ENCODE peak calls at places on chromosomes 4 and X, in six cellular contexts. N is AG04450, M is mammary epithelial cell, Q is uterus, L is esophagus squamous epithelium, P is foreskin keratinocyte. K is an unnamed sample.

GRCh38 chrX:149877636-149878035 is 3.3 kb upstream of the MAGEA8 start:
- DNase-seq in N (no peak), M (peak), Q (no peak), L (no peak), P (peak), K (no peak)

GRCh38 chr4:172547724-172548123 is 620.9 kb upstream of the GALNT7 start:
- DNase-seq in N (no peak), M (no peak), Q (no peak), L (no peak), P (no peak), K (no peak)

GRCh38 chrX:136589966-136590365 is 58.0 kb downstream of the VGLL1 start:
- DNase-seq in N (no peak), M (peak), Q (no peak), L (no peak), P (no peak), K (no peak)

GRCh38 chr4:38574559-38575333 is 89.3 kb upstream of the KLF3 start:
- DNase-seq in N (no peak), M (no peak), Q (no peak), L (no peak), P (no peak), K (peak)

GRCh38 chr4:76087007-76087769 is 12.7 kb downstream of the ART3 start:
- DNase-seq in N (peak), M (peak), Q (no peak), L (no peak), P (peak), K (peak)

GRCh38 chrX:8981742-8982141 is 52.2 kb downstream of the FAM9B start:
- DNase-seq in N (no peak), M (no peak), Q (no peak), L (no peak), P (no peak), K (no peak)

GRCh38 chr4:124401611-124402010 is 310.9 kb downstream of the ANKRD50 start:
- DNase-seq in N (no peak), M (no peak), Q (no peak), L (no peak), P (no peak), K (no peak)

GRCh38 chr4:81314897-81315470 is 100.0 kb upstream of the PRKG2 start:
- DNase-seq in N (peak), M (peak), Q (no peak), L (no peak), P (no peak), K (no peak)

GRCh38 chr4:174523003-174523693 is 860 bp upstream of the HPGD start:
- DNase-seq in N (no peak), M (no peak), Q (peak), L (no peak), P (no peak), K (no peak)

GRCh38 chrX:117517994-117518393 is 598.6 kb downstream of the KLHL13 start:
- DNase-seq in N (no peak), M (no peak), Q (no peak), L (no peak), P (no peak), K (no peak)

GRCh38 chr4:20598626-20599025 is 101.6 kb upstream of the PACRGL start:
- DNase-seq in N (no peak), M (no peak), Q (no peak), L (no peak), P (no peak), K (no peak)

GRCh38 chrX:68685722-68686683 is 38.5 kb downstream of the STARD8 start:
- DNase-seq in N (peak), M (peak), Q (peak), L (peak), P (no peak), K (no peak)

GRCh38 chr4:156290811-156291210 is 337.1 kb upstream of the CTSO start:
- DNase-seq in N (no peak), M (no peak), Q (no peak), L (no peak), P (no peak), K (no peak)

GRCh38 chr4:88661724-88662123 is 35.9 kb downstream of the NAP1L5 start:
- DNase-seq in N (peak), M (peak), Q (no peak), L (no peak), P (peak), K (no peak)

GRCh38 chrX:132710756-132711155 is 221.9 kb upstream of the MBNL3 start:
- DNase-seq in N (no peak), M (no peak), Q (no peak), L (no peak), P (no peak), K (no peak)

GRCh38 chr4:81621490-81621889 is 149.8 kb upstream of the RASGEF1B start:
- DNase-seq in N (no peak), M (no peak), Q (no peak), L (no peak), P (no peak), K (no peak)

GRCh38 chrX:101230636-101231035 is 11.1 kb downstream of the DRP2 start:
- DNase-seq in N (no peak), M (peak), Q (no peak), L (no peak), P (no peak), K (no peak)

GRCh38 chr4:143728171-143728570 is 27.7 kb upstream of the FREM3 start:
- DNase-seq in N (no peak), M (no peak), Q (no peak), L (no peak), P (no peak), K (no peak)

GRCh38 chr4:156312261-156312847 is 358.7 kb upstream of the CTSO start:
- DNase-seq in N (no peak), M (peak), Q (no peak), L (no peak), P (peak), K (no peak)

GRCh38 chr4:165398570-165398969 is 19.8 kb downstream of the CPE start:
- DNase-seq in N (no peak), M (peak), Q (no peak), L (no peak), P (no peak), K (no peak)

GRCh38 chrX:20517565-20517964 is 250.9 kb upstream of the RPS6KA3 start:
- DNase-seq in N (no peak), M (no peak), Q (no peak), L (no peak), P (no peak), K (no peak)

DNA sequence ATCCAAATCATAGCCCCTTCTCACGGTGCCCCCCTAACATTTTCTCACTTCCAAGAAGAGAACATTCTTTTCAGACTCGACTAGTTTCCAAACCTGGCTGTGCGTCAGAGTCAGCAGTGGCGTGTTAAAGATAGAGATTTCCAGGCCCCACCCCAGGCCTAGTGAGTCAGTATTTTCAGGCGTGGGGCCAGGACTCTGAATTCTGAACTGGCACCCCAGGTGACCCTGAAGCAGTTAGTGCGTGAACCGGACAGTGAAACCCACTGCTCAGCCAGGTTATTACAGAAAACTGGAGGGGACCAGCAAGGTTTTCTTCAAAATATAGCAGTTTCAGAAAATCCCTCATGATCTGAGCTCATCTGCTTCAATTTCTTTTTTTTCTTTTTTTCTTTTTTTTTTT is 35.0 kb upstream of the BCOR start:
- DNase-seq in N (no peak), M (peak), Q (peak), L (no peak), P (peak), K (no peak)
- H3K27ac ChIP-seq in N (peak), M (peak), Q (peak), L (peak), P (peak), K (no peak)

GRCh38 chr4:98833384-98833783 is 95.5 kb downstream of the EIF4E start:
- DNase-seq in N (no peak), M (no peak), Q (no peak), L (no peak), P (no peak), K (no peak)

GRCh38 chr4:98827661-98828060 is 101.3 kb downstream of the EIF4E start:
- DNase-seq in N (no peak), M (no peak), Q (no peak), L (no peak), P (no peak), K (no peak)

DNA sequence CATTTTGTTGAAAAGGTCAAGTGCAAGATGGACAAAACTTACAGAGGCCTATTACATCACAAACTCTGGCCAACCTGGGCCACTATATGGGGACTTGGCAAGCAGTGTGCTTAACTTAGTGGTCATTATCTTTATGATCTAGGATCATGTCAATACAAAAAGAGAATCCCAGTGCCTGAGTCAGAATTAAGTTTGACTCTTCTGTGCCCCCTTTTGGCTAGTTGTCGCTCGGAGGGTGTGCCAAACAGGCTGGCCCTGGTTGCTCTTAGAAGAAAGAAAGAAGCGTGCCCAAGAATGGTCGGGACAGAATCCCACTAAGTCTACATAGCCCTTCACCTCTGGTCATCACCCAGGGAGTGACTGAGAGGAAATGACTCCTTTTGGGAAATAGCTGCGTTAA is 100.1 kb downstream of the EIF4E start:
- DNase-seq in N (no peak), M (peak), Q (no peak), L (no peak), P (peak), K (no peak)
- TF ChIP-seq CTCF in N (peak), M (peak), Q (no peak), L (no peak), P (peak), K (no peak)

DNA sequence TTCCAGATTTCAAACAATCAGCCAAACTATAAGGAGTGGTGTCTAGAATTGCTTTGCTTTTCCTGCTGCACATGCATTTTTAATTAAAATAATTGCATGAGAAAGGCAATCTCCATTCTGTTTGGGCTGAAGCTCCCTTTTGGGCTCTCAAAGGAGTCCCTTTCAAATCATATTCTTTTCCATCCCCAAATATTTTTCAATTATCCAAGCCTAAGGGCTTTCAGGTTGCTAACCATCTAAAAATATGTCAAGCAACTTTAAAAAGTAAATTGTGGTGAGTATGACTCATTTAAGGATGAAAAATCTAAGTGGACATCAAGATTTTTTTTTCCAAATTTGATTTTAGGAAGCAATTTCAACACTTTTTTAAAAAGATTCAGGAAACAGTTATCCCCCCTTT is 28.4 kb downstream of the PIR start:
- DNase-seq in N (no peak), M (no peak), Q (no peak), L (no peak), P (no peak), K (no peak)
- H3K27ac ChIP-seq in N (no peak), M (no peak), Q (no peak), L (no peak), P (no peak), K (no peak)

DNA sequence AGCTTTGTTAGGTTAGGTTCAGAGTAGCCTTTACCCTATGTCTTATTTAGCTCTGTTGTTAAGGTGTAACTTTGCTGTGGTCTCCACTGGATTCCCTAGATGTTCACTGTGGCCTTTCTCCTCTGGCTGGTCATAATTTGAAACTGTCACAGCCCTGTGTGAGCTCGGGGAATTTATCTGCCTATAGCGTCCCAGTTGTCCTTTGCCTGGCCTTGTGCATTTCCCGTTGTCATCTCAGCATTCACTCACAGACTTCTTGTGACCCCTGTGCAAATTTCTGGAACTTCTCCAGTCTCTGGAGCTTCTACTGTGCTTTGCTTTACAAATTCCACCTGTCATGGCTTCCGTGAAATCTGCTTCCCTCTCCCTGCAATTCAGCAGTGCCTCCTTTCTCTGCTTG is 106.6 kb downstream of the WWC2 start:
- DNase-seq in N (no peak), M (no peak), Q (no peak), L (no peak), P (no peak), K (no peak)
- TF ChIP-seq CTCF in N (no peak), M (no peak), Q (no peak), L (no peak), P (no peak), K (no peak)

GRCh38 chr4:169266661-169267060 is 4.1 kb downstream of the SH3RF1 start:
- DNase-seq in N (no peak), M (no peak), Q (no peak), L (no peak), P (no peak), K (no peak)

GRCh38 chr4:169268951-169269781 is 1.6 kb downstream of the SH3RF1 start:
- DNase-seq in N (peak), M (peak), Q (no peak), L (no peak), P (peak), K (no peak)

GRCh38 chr4:169263791-169264392 is 6.9 kb downstream of the SH3RF1 start:
- DNase-seq in N (no peak), M (no peak), Q (no peak), L (no peak), P (no peak), K (no peak)

GRCh38 chr4:169266081-169266480 is 4.7 kb downstream of the SH3RF1 start:
- DNase-seq in N (no peak), M (no peak), Q (no peak), L (no peak), P (no peak), K (no peak)

DNA sequence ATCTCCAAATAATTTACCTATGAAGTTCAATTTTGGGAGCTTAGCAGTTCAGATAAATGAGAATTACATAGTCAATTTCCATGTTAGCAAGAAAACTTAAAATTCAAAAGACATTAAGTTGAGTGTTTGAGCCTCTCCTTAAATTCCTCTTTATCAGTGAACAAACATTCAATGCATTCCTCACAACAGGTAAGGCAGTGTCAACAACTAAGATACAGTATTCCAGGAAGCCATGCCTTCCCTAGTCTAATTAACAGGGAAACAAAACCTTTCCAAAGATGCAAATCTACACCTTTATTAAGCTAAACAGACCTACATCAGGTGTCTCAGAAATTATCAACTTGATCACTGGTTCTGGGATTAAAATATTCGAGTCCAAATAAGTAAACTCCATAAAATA is 3.7 kb downstream of the SH3RF1 start:
- DNase-seq in N (no peak), M (no peak), Q (no peak), L (no peak), P (no peak), K (no peak)
- H3K27ac ChIP-seq in N (no peak), M (no peak), Q (no peak), L (no peak), P (peak), K (no peak)

GRCh38 chrX:18769812-18770573 is 62.5 kb downstream of the PPEF1 start:
- DNase-seq in N (no peak), M (no peak), Q (no peak), L (no peak), P (no peak), K (no peak)
- TF ChIP-seq CTCF in N (no peak), M (no peak), Q (no peak), L (no peak), P (no peak), K (no peak)

DNA sequence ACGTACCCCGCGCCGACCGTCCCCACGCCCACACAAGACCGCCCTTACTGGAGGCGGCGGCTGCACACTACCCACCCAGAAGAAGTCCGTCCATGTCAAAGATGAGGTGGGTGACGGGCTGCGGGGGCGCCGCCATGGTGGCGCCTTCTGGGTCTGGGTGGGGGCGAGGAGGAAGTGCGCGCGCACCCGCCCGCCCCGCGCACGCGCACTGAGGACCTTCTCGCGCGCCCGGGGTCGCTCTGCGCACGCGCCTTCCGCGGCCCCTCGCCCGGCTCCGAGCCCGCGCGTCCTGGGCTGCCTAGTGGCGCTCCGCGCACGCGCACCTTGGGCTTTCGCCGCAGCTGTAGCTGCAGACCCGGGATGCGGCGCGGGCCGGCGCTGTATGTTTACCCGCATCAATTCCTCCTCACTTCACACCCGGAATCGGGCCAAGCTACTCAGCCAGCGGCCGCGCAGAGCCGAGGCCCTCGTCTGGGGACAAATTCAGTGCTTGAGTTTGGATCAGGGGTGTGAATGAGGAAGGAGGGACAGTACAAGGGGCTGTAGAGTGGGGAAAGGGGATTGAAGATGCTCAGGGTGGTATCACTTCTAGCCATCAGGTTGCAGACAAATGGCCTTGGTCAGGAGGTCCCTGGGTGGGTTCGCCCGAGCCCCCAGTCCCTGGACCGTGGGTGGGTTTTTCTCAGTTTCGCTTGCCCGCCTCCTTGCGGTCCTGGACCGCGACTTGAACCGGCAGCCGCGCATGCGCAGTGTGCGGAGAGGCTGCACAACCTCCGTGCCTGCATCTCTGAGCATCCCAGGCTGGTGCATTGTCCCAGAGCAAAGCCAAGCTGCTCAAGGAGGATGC is at the start of gene PUDP:
- DNase-seq in N (peak), M (peak), Q (peak), L (peak), P (no peak), K (peak)
- H3K27ac ChIP-seq in N (peak), M (peak), Q (peak), L (peak), P (no peak), K (peak)

GRCh38 chrX:107542500-107542899 is 85.8 kb upstream of the PRPS1 start:
- DNase-seq in N (no peak), M (peak), Q (no peak), L (no peak), P (no peak), K (peak)
- TF ChIP-seq CTCF in N (peak), M (no peak), Q (no peak), L (no peak), P (no peak), K (peak)

DNA sequence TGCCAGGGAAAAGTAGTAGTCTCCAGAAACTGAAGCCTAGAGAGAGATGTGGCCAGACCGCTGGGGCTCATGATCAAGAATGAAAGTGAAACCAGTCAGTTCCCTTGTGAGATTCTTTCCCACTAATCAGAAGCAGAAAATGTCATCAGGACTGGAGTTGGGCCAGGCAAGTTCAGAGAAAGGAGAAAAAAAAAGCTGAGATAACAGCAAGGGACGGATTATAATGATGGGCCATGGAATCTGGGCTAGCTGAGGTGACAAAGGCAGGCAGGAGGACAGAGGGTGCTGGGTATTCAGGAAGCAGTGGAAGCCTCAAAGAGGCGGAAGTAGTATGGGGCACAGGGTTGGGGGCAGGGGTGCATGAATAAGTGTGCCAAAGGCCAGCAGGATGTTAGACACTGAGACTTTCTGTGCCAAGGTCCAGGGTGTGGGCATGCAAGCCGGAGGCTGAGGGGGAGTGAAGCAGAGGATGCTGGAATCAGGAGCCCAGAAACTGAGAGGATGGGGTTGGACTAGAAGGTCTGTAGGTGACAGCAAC is 2.5 kb downstream of the CXorf38 start:
- DNase-seq in N (no peak), M (peak), Q (peak), L (peak), P (no peak), K (no peak)
- H3K27ac ChIP-seq in N (peak), M (peak), Q (peak), L (peak), P (peak), K (peak)

GRCh38 chr4:48944659-48945290 is 38.2 kb upstream of the OCIAD2 start:
- DNase-seq in N (no peak), M (peak), Q (no peak), L (no peak), P (no peak), K (no peak)

GRCh38 chr4:48939785-48940184 is 33.2 kb upstream of the OCIAD2 start:
- DNase-seq in N (peak), M (peak), Q (no peak), L (no peak), P (peak), K (no peak)

GRCh38 chr4:48945981-48946380 is 39.4 kb upstream of the OCIAD2 start:
- DNase-seq in N (no peak), M (no peak), Q (no peak), L (no peak), P (no peak), K (no peak)

GRCh38 chr4:48944252-48944651 is 37.7 kb upstream of the OCIAD2 start:
- DNase-seq in N (no peak), M (peak), Q (no peak), L (no peak), P (peak), K (no peak)

GRCh38 chr4:48943387-48943786 is 36.8 kb upstream of the OCIAD2 start:
- DNase-seq in N (no peak), M (peak), Q (no peak), L (no peak), P (no peak), K (no peak)
- TF ChIP-seq CTCF in N (peak), M (peak), Q (no peak), L (no peak), P (peak), K (no peak)